ENCODE peak calls at places on chromosome 19, in six cellular contexts. O is stimulated activated CD8-positive, alpha-beta memory T cell treated with anti-CD3 and anti-CD28 coated beads, Interleukin-4, amount 100 ng/mL, for 4 hours; R is activated T-cell treated with anti-CD3 and anti-CD28 coated beads, Interleukin-2, amount 50 U/mL, for 48 hours; Y is GM12864; Q is omental fat pad; F is activated CD8-positive, alpha-beta T cell treated with anti-CD3 and anti-CD28 coated beads for 36 hours. U is an unnamed sample.

GRCh38 chr19:16293133-16294085 is 31.2 kb upstream of the KLF2 start:
- DNase-seq in O (no peak), R (no peak), Y (no peak), Q (peak; percentile 51), F (no peak), U (peak; percentile 62)

GRCh38 chr19:46970815-46971214 is 48.8 kb upstream of the NPAS1 start:
- DNase-seq in O (no peak), R (no peak), Y (no peak), Q (no peak), F (no peak), U (no peak)

GRCh38 chr19:34502582-34503545 is 21.3 kb downstream of the WTIP start:
- DNase-seq in O (no peak), R (no peak), Y (no peak), Q (no peak), F (no peak), U (no peak)

GRCh38 chr19:11111771-11112144 is 22.5 kb downstream of the LDLR start:
- DNase-seq in O (no peak), R (no peak), Y (no peak), Q (no peak), F (no peak), U (no peak)

GRCh38 chr19:3538965-3539742 is at the start of gene TEKTIP1:
- DNase-seq in O (no peak), R (no peak), Y (no peak), Q (no peak), F (no peak), U (no peak)

GRCh38 chr19:6101291-6101690 is 9.0 kb downstream of the RFX2 start:
- DNase-seq in O (no peak), R (no peak), Y (no peak), Q (no peak), F (no peak), U (no peak)

GRCh38 chr19:35076026-35076370 is 34.5 kb downstream of the HPN start:
- DNase-seq in O (no peak), R (no peak), Y (no peak), Q (no peak), F (no peak), U (no peak)

GRCh38 chr19:45405435-45406164 is 731 bp upstream of the PPP1R13L start:
- DNase-seq in O (peak; percentile 71), R (peak; percentile 90), Y (peak; percentile 49), Q (peak; percentile 52), F (peak; percentile 92), U (peak; percentile 95)

GRCh38 chr19:50173144-50173543 is 10.1 kb upstream of the IZUMO2 start:
- DNase-seq in O (no peak), R (no peak), Y (no peak), Q (no peak), F (peak; percentile 28), U (no peak)

GRCh38 chr19:5895890-5896289 is 7.7 kb downstream of the NDUFA11 start:
- DNase-seq in O (no peak), R (no peak), Y (no peak), Q (no peak), F (no peak), U (no peak)

GRCh38 chr19:51783373-51783772 is 11.6 kb upstream of the FPR3 start:
- DNase-seq in O (no peak), R (no peak), Y (no peak), Q (no peak), F (peak; percentile 38), U (no peak)

GRCh38 chr19:21084343-21084742 is 2.3 kb downstream of the ZNF714 start:
- DNase-seq in O (no peak), R (no peak), Y (no peak), Q (no peak), F (peak; percentile 33), U (no peak)

GRCh38 chr19:49017666-49018351 is 918 bp upstream of the LHB start:
- DNase-seq in O (peak; percentile 32), R (peak; percentile 75), Y (no peak), Q (no peak), F (peak; percentile 73), U (no peak)

GRCh38 chr19:5218963-5219530 is 121.6 kb downstream of the PTPRS start:
- DNase-seq in O (no peak), R (no peak), Y (no peak), Q (no peak), F (no peak), U (no peak)

GRCh38 chr19:31254611-31255010 is 94.6 kb downstream of the TSHZ3 start:
- DNase-seq in O (no peak), R (no peak), Y (no peak), Q (no peak), F (no peak), U (no peak)

GRCh38 chr19:52742516-52742915 is 7.7 kb upstream of the ZNF611 start:
- DNase-seq in O (no peak), R (no peak), Y (no peak), Q (no peak), F (no peak), U (no peak)

GRCh38 chr19:34559045-34559444 is 77.5 kb downstream of the WTIP start:
- DNase-seq in O (no peak), R (no peak), Y (no peak), Q (no peak), F (no peak), U (no peak)

GRCh38 chr19:44602071-44602470 is 11.3 kb upstream of the IGSF23 start:
- DNase-seq in O (no peak), R (no peak), Y (no peak), Q (no peak), F (no peak), U (no peak)

GRCh38 chr19:15575406-15575805 is 39.6 kb upstream of the CYP4F8 start:
- DNase-seq in O (no peak), R (no peak), Y (no peak), Q (no peak), F (no peak), U (no peak)

GRCh38 chr19:19475845-19476828 is 39.2 kb downstream of the TSSK6 start:
- DNase-seq in O (no peak), R (no peak), Y (no peak), Q (no peak), F (no peak), U (no peak)

GRCh38 chr19:34178276-34178614 is 5.9 kb downstream of the LSM14A start:
- DNase-seq in O (no peak), R (no peak), Y (no peak), Q (no peak), F (no peak), U (no peak)